ENCODE peak calls at places on chromosomes 6 and 20, in six cellular contexts. O is right cardiac atrium; B is upper lobe of left lung; P is activated CD8-positive, alpha-beta T cell treated with anti-CD3 and anti-CD28 coated beads for 36 hours; S is heart right ventricle; H is central memory CD8-positive, alpha-beta T cell. F is an unnamed sample.

GRCh38 chr20:50215917-50216316 is 25.3 kb downstream of the CEBPB start:
- ATAC-seq in P (no peak), B (no peak), S (no peak), O (no peak), H (no peak), F (no peak)

GRCh38 chr6:3340358-3340798 is 81.6 kb downstream of the PSMG4 start:
- ATAC-seq in H (no peak), P (no peak), S (no peak), B (no peak), O (no peak), F (no peak)

GRCh38 chr20:34791289-34792020 is 34.0 kb downstream of the NCOA6 start:
- ATAC-seq in P (no peak), B (peak), H (no peak), S (peak), O (peak), F (peak)

GRCh38 chr20:2086177-2086979 is 15.2 kb upstream of the STK35 start:
- ATAC-seq in B (no peak), S (peak), O (peak), H (no peak), P (no peak), F (no peak)

GRCh38 chr6:43308990-43309477 is 408 bp upstream of the CRIP3 start:
- ATAC-seq in B (no peak), P (no peak), S (no peak), H (no peak), O (peak), F (peak)

GRCh38 chr20:2859330-2860121 is 13.8 kb upstream of the PTPRA start:
- ATAC-seq in P (no peak), B (no peak), S (peak), O (no peak), H (no peak), F (no peak)

GRCh38 chr20:6711950-6712634 is 55.4 kb upstream of the BMP2 start:
- ATAC-seq in O (no peak), S (no peak), H (no peak), P (no peak), B (peak), F (no peak)

GRCh38 chr6:140205795-140206593 is 831.5 kb upstream of the CITED2 start:
- ATAC-seq in H (no peak), B (no peak), S (no peak), O (no peak), P (no peak), F (no peak)

GRCh38 chr6:151452750-151453427 is 963 bp upstream of the RMND1 start:
- ATAC-seq in B (no peak), P (no peak), S (peak), H (peak), O (peak), F (peak)

GRCh38 chr6:53359843-53360834 is 11.4 kb upstream of the ELOVL5 start:
- ATAC-seq in H (peak), S (no peak), B (peak), O (no peak), P (peak), F (no peak)

GRCh38 chr6:119343167-119343566 is 6.4 kb downstream of the MAN1A1 start:
- ATAC-seq in O (no peak), P (no peak), B (no peak), H (no peak), S (no peak), F (no peak)

GRCh38 chr6:33312361-33313104 is 1.3 kb downstream of the TAPBP start:
- ATAC-seq in P (peak), S (no peak), O (peak), B (peak), H (peak), F (peak)

GRCh38 chr6:12602951-12603710 is 113.4 kb upstream of the PHACTR1 start:
- ATAC-seq in B (no peak), O (peak), S (peak), H (no peak), P (no peak), F (peak)

GRCh38 chr6:45983041-45983440 is 32.6 kb downstream of the CLIC5 start:
- ATAC-seq in P (no peak), B (peak), H (no peak), S (no peak), O (no peak), F (no peak)

F was measured in gastroesophageal sphincter.